ENCODE peak calls at places on chromosomes 2 and 18, in four cellular contexts. K is T-helper 17 cell; L is NCI-H2171 treated with DMSO at 0.1 percent for 48 hours; Y is naive thymus-derived CD4-positive, alpha-beta T cell. I is an unnamed sample.

GRCh38 chr2:181072486-181072885 is 92.1 kb downstream of the UBE2E3 start:
- DNase-seq in L (no peak), K (no peak), Y (no peak), I (no peak)

GRCh38 chr2:26579025-26579722 is 62.0 kb downstream of the CIB4 start:
- DNase-seq in K (no peak), Y (no peak), L (no peak), I (no peak)

GRCh38 chr2:233419626-233420431 is 65.5 kb downstream of the DGKD start:
- DNase-seq in L (no peak), Y (peak; percentile 64), K (peak; percentile 41), I (no peak)

GRCh38 chr18:28175047-28175929 is 1.6 kb downstream of the CDH2 start:
- DNase-seq in Y (no peak), L (peak; percentile 48), K (no peak), I (peak; percentile 40)

GRCh38 chr2:135985826-135986393 is 484 bp upstream of the DARS1 start:
- DNase-seq in L (no peak), Y (peak; percentile 79), K (no peak), I (no peak)

GRCh38 chr18:69564602-69565001 is 163.9 kb downstream of the DOK6 start:
- DNase-seq in Y (no peak), L (no peak), K (no peak), I (no peak)

GRCh38 chr2:85165291-85165690 is 32.1 kb downstream of the TCF7L1 start:
- DNase-seq in Y (no peak), L (no peak), K (no peak), I (peak; percentile 85)

GRCh38 chr2:237886702-237887481 is 27.5 kb downstream of the RAMP1 start:
- DNase-seq in Y (no peak), L (no peak), K (no peak), I (no peak)

GRCh38 chr2:154240921-154241379 is 369.2 kb downstream of the GALNT13 start:
- DNase-seq in K (no peak), L (no peak), Y (no peak), I (no peak)

GRCh38 chr2:235462415-235462790 is 31.4 kb upstream of the AGAP1 start:
- DNase-seq in L (no peak), Y (no peak), K (no peak), I (no peak)

GRCh38 chr2:63881208-63881607 is 39.5 kb downstream of the UGP2 start:
- DNase-seq in Y (no peak), K (no peak), L (no peak), I (no peak)

GRCh38 chr18:67282796-67283195 is 233.7 kb downstream of the DSEL start:
- DNase-seq in L (no peak), K (no peak), Y (no peak), I (no peak)

GRCh38 chr18:13217971-13218375 is 587 bp upstream of the LDLRAD4 start:
- DNase-seq in L (no peak), K (no peak), Y (no peak), I (no peak)

GRCh38 chr2:54881759-54882158 is 158.3 kb downstream of the EML6 start:
- DNase-seq in K (no peak), Y (peak; percentile 49), L (peak; percentile 38), I (peak; percentile 38)

I was measured in NCI-H82.